ENCODE peak calls at places on chromosomes 3 and 15, in four cellular contexts. C is stimulated activated CD8-positive, alpha-beta memory T cell treated with anti-CD3 and anti-CD28 coated beads, Interleukin-2, amount 100 ng/mL, for 48 hours; K is pons; N is effector CD8-positive, alpha-beta T cell. Q is an unnamed sample.

GRCh38 chr3:55267206-55267930 is 219.7 kb downstream of the WNT5A start:
- DNase-seq in C (no peak), K (no peak), N (no peak), Q (no peak)

GRCh38 chr3:183252973-183253363 is at the start of gene B3GNT5:
- DNase-seq in C (peak), K (no peak), N (no peak), Q (no peak)

GRCh38 chr3:12070098-12070497 is 65.9 kb downstream of the SYN2 start:
- DNase-seq in C (no peak), K (no peak), N (no peak), Q (no peak)

GRCh38 chr3:136657526-136657925 is 94.7 kb downstream of the STAG1 start:
- DNase-seq in C (no peak), K (no peak), N (no peak), Q (no peak)

GRCh38 chr3:130907500-130907899 is 13.6 kb downstream of the ATP2C1 start:
- DNase-seq in C (no peak), K (no peak), N (no peak), Q (no peak)

GRCh38 chr3:143648218-143648617 is 200.1 kb downstream of the SLC9A9 start:
- DNase-seq in C (no peak), K (no peak), N (no peak), Q (no peak)

GRCh38 chr3:170038434-170039110 is 777 bp downstream of the GPR160 start:
- DNase-seq in C (no peak), K (no peak), N (peak), Q (peak)

GRCh38 chr15:42784705-42785104 is 47.8 kb upstream of the CDAN1 start:
- DNase-seq in C (no peak), K (no peak), N (no peak), Q (no peak)

GRCh38 chr3:105915524-105915923 is 46.7 kb upstream of the CBLB start:
- DNase-seq in C (no peak), K (no peak), N (no peak), Q (no peak)

GRCh38 chr3:156480949-156481348 is 74.0 kb downstream of the SSR3 start:
- DNase-seq in C (no peak), K (no peak), N (no peak), Q (no peak)

GRCh38 chr3:9192238-9192637 is 57.2 kb downstream of the SRGAP3 start:
- DNase-seq in C (no peak), K (no peak), N (no peak), Q (no peak)

GRCh38 chr3:2921903-2922302 is 188.3 kb downstream of the IL5RA start:
- DNase-seq in C (no peak), K (peak), N (no peak), Q (peak)

GRCh38 chr15:94080416-94080815 is 150.9 kb upstream of the MCTP2 start:
- DNase-seq in C (no peak), K (no peak), N (no peak), Q (no peak)

GRCh38 chr15:35671197-35671596 is 125.2 kb upstream of the DPH6 start:
- DNase-seq in C (no peak), K (no peak), N (no peak), Q (no peak)

GRCh38 chr3:30347679-30348216 is 258.7 kb upstream of the TGFBR2 start:
- DNase-seq in C (no peak), K (no peak), N (no peak), Q (no peak)

GRCh38 chr3:171563298-171563697 is 103.1 kb upstream of the TNIK start:
- DNase-seq in C (no peak), K (no peak), N (no peak), Q (no peak)

GRCh38 chr15:39627456-39628130 is 46.7 kb downstream of the THBS1 start:
- DNase-seq in C (no peak), K (no peak), N (no peak), Q (no peak)

GRCh38 chr3:20101041-20101440 is 60.8 kb downstream of the KAT2B start:
- DNase-seq in C (no peak), K (no peak), N (no peak), Q (no peak)

GRCh38 chr3:36679384-36680200 is 84.8 kb downstream of the DCLK3 start:
- DNase-seq in C (no peak), K (no peak), N (no peak), Q (no peak)

GRCh38 chr15:67048281-67049279 is 16.8 kb upstream of the SMAD3 start:
- DNase-seq in C (no peak), K (no peak), N (no peak), Q (no peak)

GRCh38 chr3:45603226-45603625 is 8.7 kb downstream of the LIMD1 start:
- DNase-seq in C (no peak), K (no peak), N (no peak), Q (no peak)

GRCh38 chr3:10189557-10190374 is 25.0 kb downstream of the IRAK2 start:
- DNase-seq in C (no peak), K (peak), N (no peak), Q (peak)

GRCh38 chr3:124084398-124084881 is 92.5 kb upstream of the ROPN1 start:
- DNase-seq in C (no peak), K (no peak), N (no peak), Q (no peak)

GRCh38 chr3:186099178-186099577 is 9.7 kb downstream of the ETV5 start:
- DNase-seq in C (no peak), K (no peak), N (no peak), Q (no peak)

GRCh38 chr3:40780801-40781406 is 256.1 kb downstream of the ZNF621 start:
- DNase-seq in C (no peak), K (peak), N (no peak), Q (no peak)

GRCh38 chr3:132788299-132788698 is 66.1 kb upstream of the NPHP3 start:
- DNase-seq in C (no peak), K (peak), N (no peak), Q (no peak)

GRCh38 chr3:94159062-94159726 is 96.3 kb downstream of the NSUN3 start:
- DNase-seq in C (no peak), K (no peak), N (no peak), Q (no peak)

GRCh38 chr3:56885879-56886647 is 84.3 kb upstream of the ARHGEF3 start:
- DNase-seq in C (no peak), K (no peak), N (no peak), Q (no peak)

GRCh38 chr3:54356299-54357037 is 234.1 kb downstream of the CACNA2D3 start:
- DNase-seq in C (no peak), K (peak), N (no peak), Q (peak)

GRCh38 chr3:79200456-79200855 is 567.3 kb downstream of the ROBO1 start:
- DNase-seq in C (no peak), K (no peak), N (no peak), Q (no peak)

GRCh38 chr3:56904526-56905245 is 102.9 kb upstream of the ARHGEF3 start:
- DNase-seq in C (no peak), K (no peak), N (no peak), Q (no peak)

GRCh38 chr15:25850154-25851111 is 12.7 kb downstream of the ATP10A start:
- DNase-seq in C (peak), K (no peak), N (peak), Q (peak)

Q was measured in RPMI8226.